ENCODE peak calls at places on chromosome 20, in seven cellular contexts. One of them, this sample, is unnamed.
A peak's percentile ranks its signal among the peaks of the same experiment; 100 is the strongest.

GRCh38 chr20:11193241-11193640 is 519.4 kb upstream of the JAG1 start:
- DNase-seq in esophagus muscularis mucosa: no peak
- DNase-seq in psoas muscle: no peak
- DNase-seq in iPS DF 6.9: no peak
- DNase-seq in Peyer's patch: no peak
- DNase-seq in sigmoid colon: no peak
- DNase-seq in HL-60: no peak
- DNase-seq in this sample: no peak

GRCh38 chr20:44683263-44684046 is 31.7 kb upstream of the CCN5 start:
- DNase-seq in Peyer's patch: peak; percentile 74
- DNase-seq in psoas muscle: no peak
- DNase-seq in HL-60: peak; percentile 76
- DNase-seq in sigmoid colon: no peak
- DNase-seq in esophagus muscularis mucosa: no peak
- DNase-seq in iPS DF 6.9: peak; percentile 76
- DNase-seq in this sample: no peak

GRCh38 chr20:4195499-4195898 is 180.1 kb upstream of the RNF24 start:
- DNase-seq in HL-60: no peak
- DNase-seq in Peyer's patch: no peak
- DNase-seq in esophagus muscularis mucosa: no peak
- DNase-seq in psoas muscle: no peak
- DNase-seq in sigmoid colon: no peak
- DNase-seq in iPS DF 6.9: no peak
- DNase-seq in this sample: peak; percentile 11

GRCh38 chr20:6828794-6829423 is 61.4 kb downstream of the BMP2 start:
- DNase-seq in Peyer's patch: peak; percentile 52
- DNase-seq in psoas muscle: peak; percentile 55
- DNase-seq in sigmoid colon: no peak
- DNase-seq in iPS DF 6.9: peak; percentile 64
- DNase-seq in esophagus muscularis mucosa: no peak
- DNase-seq in HL-60: peak; percentile 0
- DNase-seq in this sample: peak; percentile 69

GRCh38 chr20:41196653-41197225 is 59.4 kb downstream of the PLCG1 start:
- DNase-seq in esophagus muscularis mucosa: no peak
- DNase-seq in HL-60: no peak
- DNase-seq in Peyer's patch: no peak
- DNase-seq in psoas muscle: no peak
- DNase-seq in iPS DF 6.9: no peak
- DNase-seq in sigmoid colon: no peak
- DNase-seq in this sample: no peak

GRCh38 chr20:25453035-25453810 is 45.8 kb downstream of the GINS1 start:
- DNase-seq in Peyer's patch: no peak
- DNase-seq in psoas muscle: no peak
- DNase-seq in sigmoid colon: no peak
- DNase-seq in HL-60: no peak
- DNase-seq in esophagus muscularis mucosa: no peak
- DNase-seq in iPS DF 6.9: no peak
- DNase-seq in this sample: no peak

GRCh38 chr20:55530763-55531162 is 474.6 kb downstream of the CBLN4 start:
- DNase-seq in sigmoid colon: no peak
- DNase-seq in iPS DF 6.9: no peak
- DNase-seq in esophagus muscularis mucosa: no peak
- DNase-seq in HL-60: no peak
- DNase-seq in psoas muscle: no peak
- DNase-seq in Peyer's patch: no peak
- DNase-seq in this sample: no peak

GRCh38 chr20:24379116-24379927 is 90.1 kb upstream of the SYNDIG1 start:
- DNase-seq in sigmoid colon: peak; percentile 75
- DNase-seq in psoas muscle: peak; percentile 73
- DNase-seq in HL-60: no peak
- DNase-seq in Peyer's patch: no peak
- DNase-seq in iPS DF 6.9: no peak
- DNase-seq in esophagus muscularis mucosa: peak; percentile 84
- DNase-seq in this sample: no peak

GRCh38 chr20:48897298-48898044 is 24.0 kb upstream of the ARFGEF2 start:
- DNase-seq in psoas muscle: no peak
- DNase-seq in iPS DF 6.9: no peak
- DNase-seq in esophagus muscularis mucosa: no peak
- DNase-seq in HL-60: no peak
- DNase-seq in sigmoid colon: no peak
- DNase-seq in Peyer's patch: no peak
- DNase-seq in this sample: no peak

DNA sequence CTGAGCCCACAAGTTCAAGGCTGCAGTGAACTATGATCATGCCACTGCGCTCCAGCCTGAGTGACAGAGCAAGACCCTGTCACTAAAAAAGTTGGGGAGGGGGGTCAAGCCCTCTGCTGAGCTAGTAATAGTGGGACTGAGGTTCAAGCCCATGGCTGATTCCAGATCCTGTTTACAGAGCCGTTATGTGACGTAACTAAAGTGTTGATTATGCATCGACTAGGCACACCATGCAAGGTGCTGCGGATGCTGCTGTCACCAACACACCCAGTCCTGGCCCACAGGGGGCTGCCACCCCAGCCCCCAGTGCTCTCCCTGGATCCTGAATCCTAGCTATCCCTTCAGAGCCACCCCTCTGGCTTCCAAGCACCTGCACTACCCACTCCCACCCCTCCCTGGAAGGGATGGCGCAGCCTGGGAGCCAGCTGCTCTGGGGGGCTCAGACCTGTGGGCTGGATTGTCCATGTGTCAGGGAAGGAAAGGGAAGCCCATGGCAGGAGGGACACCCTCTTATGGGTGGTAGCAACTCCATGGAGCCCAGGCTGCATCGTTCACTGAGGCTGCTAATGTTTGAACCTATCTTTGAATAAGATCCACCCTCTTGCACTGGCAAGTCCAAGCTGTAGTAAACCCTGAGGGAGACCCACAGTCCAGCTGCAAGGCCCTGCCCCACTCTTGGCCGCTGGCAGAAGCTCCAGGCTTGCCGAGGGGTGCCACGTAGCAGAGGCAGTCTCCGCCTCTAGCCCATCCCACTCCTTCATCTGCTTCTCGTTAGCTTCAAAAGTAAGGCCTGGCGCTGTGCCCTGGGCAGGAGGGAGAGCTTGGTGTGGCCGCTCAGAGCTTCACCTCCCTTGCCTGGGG is 95.0 kb downstream of the SNX5 start:
- DNase-seq in sigmoid colon: peak; percentile 97
- DNase-seq in psoas muscle: peak; percentile 91
- DNase-seq in esophagus muscularis mucosa: no peak
- DNase-seq in Peyer's patch: peak; percentile 91
- DNase-seq in iPS DF 6.9: no peak
- DNase-seq in HL-60: no peak
- DNase-seq in this sample: peak; percentile 95
- H3K27ac ChIP-seq in sigmoid colon: peak overlapping the region; percentile 82
- H3K27ac ChIP-seq in psoas muscle: no peak overlapping the region
- H3K27ac ChIP-seq in esophagus muscularis mucosa: peak overlapping the region; percentile 80
- H3K27ac ChIP-seq in Peyer's patch: peak overlapping the region; percentile 91
- H3K27ac ChIP-seq in iPS DF 6.9: no peak overlapping the region
- H3K27ac ChIP-seq in HL-60: no peak overlapping the region
- H3K27ac ChIP-seq in this sample: no peak overlapping the region

GRCh38 chr20:50245561-50246366 is 55.1 kb downstream of the CEBPB start:
- DNase-seq in sigmoid colon: no peak
- DNase-seq in Peyer's patch: no peak
- DNase-seq in psoas muscle: peak; percentile 40
- DNase-seq in esophagus muscularis mucosa: no peak
- DNase-seq in HL-60: no peak
- DNase-seq in iPS DF 6.9: no peak
- DNase-seq in this sample: no peak

GRCh38 chr20:50249447-50250388 is 59.1 kb downstream of the CEBPB start:
- DNase-seq in psoas muscle: peak; percentile 23
- DNase-seq in Peyer's patch: no peak
- DNase-seq in iPS DF 6.9: no peak
- DNase-seq in esophagus muscularis mucosa: no peak
- DNase-seq in sigmoid colon: no peak
- DNase-seq in HL-60: no peak
- DNase-seq in this sample: no peak

GRCh38 chr20:50248104-50248631 is 57.5 kb downstream of the CEBPB start:
- DNase-seq in esophagus muscularis mucosa: no peak
- DNase-seq in sigmoid colon: no peak
- DNase-seq in psoas muscle: peak; percentile 48
- DNase-seq in HL-60: no peak
- DNase-seq in iPS DF 6.9: no peak
- DNase-seq in Peyer's patch: peak; percentile 63
- DNase-seq in this sample: no peak

GRCh38 chr20:50246367-50247195 is 56.0 kb downstream of the CEBPB start:
- DNase-seq in Peyer's patch: no peak
- DNase-seq in psoas muscle: peak; percentile 30
- DNase-seq in HL-60: no peak
- DNase-seq in iPS DF 6.9: no peak
- DNase-seq in sigmoid colon: no peak
- DNase-seq in esophagus muscularis mucosa: no peak
- DNase-seq in this sample: no peak

DNA sequence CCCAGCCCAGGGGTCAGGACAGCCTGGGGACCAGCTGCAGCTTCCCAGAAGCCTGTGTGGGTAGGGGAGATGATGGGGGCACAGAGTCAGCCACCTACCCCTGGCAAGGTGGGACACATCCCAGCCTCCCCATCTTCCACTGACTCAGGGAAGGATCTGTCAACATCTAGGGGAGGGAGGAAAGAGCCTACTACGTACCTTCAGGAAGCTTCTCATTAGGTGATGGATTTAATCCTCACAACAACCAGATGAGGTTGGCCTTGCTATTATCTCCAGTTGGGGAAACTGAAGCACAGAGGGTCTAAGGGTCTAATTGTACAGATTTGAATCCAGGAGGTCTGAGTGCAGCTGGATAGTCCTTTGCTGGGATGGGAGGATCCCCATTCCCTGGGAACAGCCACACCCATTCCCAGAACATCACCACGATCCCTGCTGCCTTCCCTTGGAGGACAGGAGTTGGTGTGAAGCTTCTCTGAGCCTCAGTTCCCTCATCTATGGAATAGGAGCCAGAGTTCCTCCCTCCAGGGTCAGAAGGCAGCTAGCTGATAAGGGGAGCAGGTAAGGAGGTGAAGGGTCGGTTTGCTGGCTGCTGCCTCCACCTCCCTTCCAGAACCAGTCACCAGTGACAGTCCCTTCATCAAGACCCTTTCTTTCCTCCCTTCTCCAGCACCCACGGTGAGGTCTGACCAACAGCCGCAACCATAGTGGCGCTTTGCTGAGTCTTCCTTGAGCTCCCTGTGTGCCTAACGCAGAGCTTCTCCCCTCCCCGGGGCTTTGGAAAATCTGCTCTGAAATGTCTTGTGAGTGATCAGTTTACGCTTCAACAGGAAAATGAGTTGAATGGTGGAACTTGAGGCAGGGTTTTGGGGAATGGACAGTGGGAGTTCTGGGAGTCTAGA is 56.8 kb downstream of the CEBPB start:
- DNase-seq in iPS DF 6.9: no peak
- DNase-seq in HL-60: no peak
- DNase-seq in psoas muscle: peak; percentile 3
- DNase-seq in sigmoid colon: no peak
- DNase-seq in Peyer's patch: no peak
- DNase-seq in esophagus muscularis mucosa: no peak
- DNase-seq in this sample: no peak
- H3K27ac ChIP-seq in iPS DF 6.9: no peak overlapping the region
- H3K27ac ChIP-seq in HL-60: no peak overlapping the region
- H3K27ac ChIP-seq in psoas muscle: no peak overlapping the region
- H3K27ac ChIP-seq in sigmoid colon: no peak overlapping the region
- H3K27ac ChIP-seq in Peyer's patch: no peak overlapping the region
- H3K27ac ChIP-seq in esophagus muscularis mucosa: no peak overlapping the region
- H3K27ac ChIP-seq in this sample: no peak overlapping the region

GRCh38 chr20:12327205-12327604 is 409.5 kb downstream of the BTBD3 start:
- DNase-seq in Peyer's patch: no peak
- DNase-seq in iPS DF 6.9: no peak
- DNase-seq in psoas muscle: no peak
- DNase-seq in HL-60: peak; percentile 1
- DNase-seq in sigmoid colon: no peak
- DNase-seq in esophagus muscularis mucosa: no peak
- DNase-seq in this sample: no peak

DNA sequence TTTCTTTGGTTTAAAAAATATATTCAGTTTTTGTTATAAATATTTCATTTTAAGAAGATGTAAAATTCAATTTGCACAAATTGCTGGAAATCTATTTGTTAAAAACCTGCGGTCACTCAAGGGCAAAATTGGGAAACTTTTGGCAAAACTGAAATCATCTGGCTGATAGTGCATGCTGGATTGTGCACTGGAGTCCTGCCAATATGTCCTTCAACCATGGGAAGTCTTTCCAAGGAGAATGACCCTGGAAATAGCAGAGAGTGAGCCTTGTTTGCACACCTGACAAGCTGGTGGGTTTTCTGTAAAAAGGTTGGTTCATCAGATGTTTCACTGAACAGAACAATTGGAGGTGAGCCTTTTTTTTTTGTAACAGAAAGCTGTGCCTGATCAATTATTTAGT is 413.5 kb downstream of the BTBD3 start:
- DNase-seq in psoas muscle: no peak
- DNase-seq in esophagus muscularis mucosa: no peak
- DNase-seq in HL-60: no peak
- DNase-seq in iPS DF 6.9: no peak
- DNase-seq in Peyer's patch: no peak
- DNase-seq in sigmoid colon: no peak
- DNase-seq in this sample: no peak
- H3K27ac ChIP-seq in psoas muscle: no peak overlapping the region
- H3K27ac ChIP-seq in esophagus muscularis mucosa: no peak overlapping the region
- H3K27ac ChIP-seq in HL-60: no peak overlapping the region
- H3K27ac ChIP-seq in iPS DF 6.9: no peak overlapping the region
- H3K27ac ChIP-seq in Peyer's patch: no peak overlapping the region
- H3K27ac ChIP-seq in sigmoid colon: no peak overlapping the region
- H3K27ac ChIP-seq in this sample: no peak overlapping the region

DNA sequence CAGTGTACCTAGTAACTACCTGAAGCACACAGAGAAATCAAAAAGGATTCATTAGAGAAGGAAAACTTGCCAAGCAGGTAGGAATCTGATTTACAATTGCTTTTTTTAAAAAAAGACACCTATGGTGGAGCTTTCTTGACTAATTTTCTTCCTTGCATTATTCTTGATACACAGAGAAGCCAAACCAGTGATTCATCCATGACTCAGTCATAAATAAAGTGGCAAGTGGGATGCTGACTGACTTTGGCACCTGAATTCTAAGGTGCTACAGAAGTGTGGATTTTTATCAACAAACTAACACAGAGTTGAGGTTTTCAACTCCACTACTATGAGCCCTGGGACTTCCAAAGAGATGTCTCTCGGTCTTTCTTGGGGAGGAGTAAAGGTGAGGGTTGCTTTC is 281.2 kb downstream of the BMP7 start:
- DNase-seq in psoas muscle: no peak
- DNase-seq in iPS DF 6.9: no peak
- DNase-seq in sigmoid colon: no peak
- DNase-seq in HL-60: no peak
- DNase-seq in esophagus muscularis mucosa: no peak
- DNase-seq in Peyer's patch: no peak
- DNase-seq in this sample: no peak
- H3K27ac ChIP-seq in psoas muscle: no peak overlapping the region
- H3K27ac ChIP-seq in iPS DF 6.9: no peak overlapping the region
- H3K27ac ChIP-seq in sigmoid colon: no peak overlapping the region
- H3K27ac ChIP-seq in HL-60: no peak overlapping the region
- H3K27ac ChIP-seq in esophagus muscularis mucosa: no peak overlapping the region
- H3K27ac ChIP-seq in Peyer's patch: no peak overlapping the region
- H3K27ac ChIP-seq in this sample: no peak overlapping the region